ENCODE peak calls at places on chromosome 17, in ten cellular contexts. T is cardiac muscle cell, V is tibial nerve, J is neural progenitor cell, I is body of pancreas, Z is psoas muscle, Q is heart left ventricle, L is A549, R is Panc1, K is OCI-LY7. U is an unnamed sample.

GRCh38 chr17:10729334-10730193 is at the start of gene TMEM220:
- DNase-seq in I (peak; percentile 80), L (peak; percentile 74), T (peak; percentile 89), R (no peak), Q (peak; percentile 89), V (peak; percentile 62), Z (peak; percentile 90), K (no peak), J (peak; percentile 90), U (peak; percentile 89)

GRCh38 chr17:4549781-4550533 is 5.2 kb downstream of the MYBBP1A start:
- DNase-seq in R (no peak), K (no peak), Q (peak; percentile 26), L (no peak), J (no peak), V (no peak), T (no peak), Z (peak; percentile 58), I (no peak), U (no peak)

GRCh38 chr17:18028114-18028513 is 10.9 kb downstream of the ATPAF2 start:
- DNase-seq in Q (no peak), T (no peak), Z (no peak), J (no peak), V (no peak), I (no peak), K (no peak), L (no peak), R (no peak), U (no peak)

GRCh38 chr17:70017941-70018340 is 57.1 kb upstream of the KCNJ16 start:
- DNase-seq in V (no peak), L (no peak), J (no peak), Z (no peak), Q (no peak), R (no peak), K (no peak), T (no peak), I (no peak), U (no peak)

GRCh38 chr17:50090971-50091950 is 3.9 kb upstream of the PDK2 start:
- DNase-seq in Q (no peak), J (no peak), T (no peak), R (no peak), K (no peak), Z (no peak), V (no peak), I (no peak), L (no peak), U (no peak)

GRCh38 chr17:40315678-40316570 is 6.9 kb downstream of the RARA start:
- DNase-seq in I (no peak), R (no peak), V (peak; percentile 9), L (no peak), Z (peak; percentile 54), T (no peak), K (no peak), J (no peak), Q (peak; percentile 23), U (no peak)

GRCh38 chr17:9986754-9987382 is 81.8 kb upstream of the RCVRN start:
- DNase-seq in R (no peak), K (no peak), Q (no peak), L (no peak), I (no peak), V (no peak), J (no peak), Z (peak; percentile 76), T (no peak), U (no peak)

GRCh38 chr17:74868251-74868907 is 4.4 kb downstream of the FDXR start:
- DNase-seq in T (no peak), J (no peak), L (no peak), Q (no peak), R (no peak), I (no peak), K (no peak), Z (peak; percentile 29), V (no peak), U (no peak)

GRCh38 chr17:39763046-39763800 is 25.5 kb downstream of the GRB7 start:
- DNase-seq in I (no peak), T (peak; percentile 73), R (no peak), V (no peak), J (no peak), Z (no peak), Q (no peak), L (no peak), K (no peak), U (no peak)

GRCh38 chr17:74547736-74548135 is 1.8 kb upstream of the CD300C start:
- DNase-seq in L (peak; percentile 20), V (no peak), R (no peak), J (no peak), Z (no peak), T (no peak), I (no peak), Q (no peak), K (peak; percentile 22), U (no peak)

DNA sequence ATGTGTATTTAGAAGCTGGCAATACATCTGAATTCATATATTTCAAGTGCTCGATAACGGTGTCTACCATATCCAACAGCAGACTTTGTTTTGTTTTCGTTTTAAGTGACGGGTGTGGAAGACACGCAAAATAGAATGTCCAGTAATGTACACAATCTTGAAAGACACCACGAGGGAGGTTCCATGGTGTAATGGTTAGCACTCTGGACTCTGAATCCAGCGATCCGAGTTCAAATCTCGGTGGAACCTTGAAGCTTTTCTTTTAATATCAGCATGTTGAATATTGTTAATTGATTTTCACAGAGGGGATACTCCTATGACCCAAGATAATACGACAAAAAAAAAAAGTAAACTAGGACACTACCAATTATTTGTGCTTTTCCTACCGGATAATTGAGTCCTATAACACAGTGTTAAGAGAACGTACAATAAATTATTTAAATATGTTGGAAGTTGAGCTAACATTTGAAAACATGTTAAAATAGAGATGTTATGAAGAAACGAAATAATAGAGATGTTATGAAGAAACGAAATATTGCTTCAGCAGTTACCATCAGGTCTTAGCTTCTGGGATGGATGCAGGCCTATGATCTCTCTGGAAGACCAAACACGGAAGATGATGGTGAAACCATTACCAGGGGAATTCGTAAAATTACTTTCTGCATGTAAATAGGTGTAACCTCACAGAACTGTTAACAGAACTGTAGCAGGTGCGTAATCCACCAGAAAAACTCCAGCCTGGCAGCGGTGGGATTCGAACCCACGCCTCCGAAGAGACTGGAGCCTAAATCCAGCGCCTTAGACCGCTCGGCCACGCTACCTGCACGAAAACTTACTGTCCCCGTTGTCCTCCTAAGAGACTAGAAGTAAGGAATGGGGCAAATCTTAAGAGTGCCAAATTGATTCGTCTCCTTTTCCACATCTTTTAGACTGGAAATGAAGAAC is 1.5 kb upstream of the ALOXE3 start:
- DNase-seq in J (peak; percentile 92), V (peak; percentile 65), R (peak; percentile 99), L (peak; percentile 98), I (peak; percentile 86), Z (peak; percentile 88), K (peak; percentile 92), T (peak; percentile 94), Q (peak; percentile 73), U (peak; percentile 91)
- H3K4me1 ChIP-seq in J (peaks cover 6% of the 10 kb centered on the region), V (peaks cover 73% of the 10 kb centered on the region), R (peaks cover 2% of the 10 kb centered on the region), L (peaks cover 21% of the 10 kb centered on the region), I (peaks cover 67% of the 10 kb centered on the region), Z (peaks cover 33% of the 10 kb centered on the region), K (peaks cover 49% of the 10 kb centered on the region), T (no peaks in the 10 kb centered on the region), Q (peaks cover 7% of the 10 kb centered on the region), U (peaks cover 24% of the 10 kb centered on the region)

GRCh38 chr17:1168537-1169234 is 11.1 kb downstream of the ABR start:
- DNase-seq in J (no peak), R (no peak), I (no peak), K (no peak), L (no peak), Z (no peak), Q (no peak), V (no peak), T (no peak), U (no peak)

GRCh38 chr17:1165836-1166235 is 13.9 kb downstream of the ABR start:
- DNase-seq in J (no peak), L (no peak), V (no peak), I (no peak), Z (no peak), K (no peak), T (no peak), Q (no peak), R (no peak), U (no peak)

GRCh38 chr17:1160591-1161041 is 19.2 kb downstream of the ABR start:
- DNase-seq in R (no peak), Z (no peak), Q (no peak), I (no peak), J (no peak), L (no peak), K (no peak), T (no peak), V (no peak), U (no peak)

GRCh38 chr17:1162116-1162855 is 17.5 kb downstream of the ABR start:
- DNase-seq in R (no peak), Q (no peak), L (no peak), J (no peak), V (no peak), K (no peak), I (no peak), T (no peak), Z (no peak), U (no peak)

GRCh38 chr17:1164935-1165556 is 14.7 kb downstream of the ABR start:
- DNase-seq in V (no peak), Z (no peak), I (no peak), J (no peak), T (no peak), L (no peak), K (peak; percentile 35), Q (peak; percentile 74), R (no peak), U (no peak)
- TF ChIP-seq CTCF in V (no peak), Z (no peak), I (no peak), J (no peak), T (no peak), L (no peak), K (peak; percentile 48), Q (peak; percentile 19), R (no peak), U (no peak)

GRCh38 chr17:78697122-78697845 is 84.8 kb downstream of the CYTH1 start:
- DNase-seq in L (no peak), T (peak; percentile 53), K (no peak), I (no peak), V (no peak), Q (no peak), J (no peak), Z (no peak), R (no peak), U (no peak)
- H3K4me1 ChIP-seq in L (no peaks in the 10 kb centered on the region), T (peaks cover 4% of the 10 kb centered on the region), K (peaks cover 33% of the 10 kb centered on the region), I (no peaks in the 10 kb centered on the region), V (no peaks in the 10 kb centered on the region), Q (no peaks in the 10 kb centered on the region), J (no peaks in the 10 kb centered on the region), Z (no peaks in the 10 kb centered on the region), R (no peaks in the 10 kb centered on the region), U (no peaks in the 10 kb centered on the region)

GRCh38 chr17:56475121-56475520 is 118.4 kb upstream of the NOG start:
- DNase-seq in K (no peak), T (no peak), Q (no peak), Z (no peak), R (no peak), V (no peak), J (no peak), I (no peak), L (no peak), U (no peak)

GRCh38 chr17:56482229-56482628 is 111.3 kb upstream of the NOG start:
- DNase-seq in J (no peak), V (no peak), K (no peak), L (no peak), Z (no peak), T (no peak), R (no peak), Q (no peak), I (no peak), U (no peak)

GRCh38 chr17:56481654-56482053 is 111.8 kb upstream of the NOG start:
- DNase-seq in T (no peak), Z (no peak), Q (no peak), K (no peak), L (no peak), V (no peak), J (no peak), I (no peak), R (no peak), U (no peak)

GRCh38 chr17:56478836-56479447 is 114.6 kb upstream of the NOG start:
- DNase-seq in R (peak; percentile 8), Q (no peak), Z (no peak), K (peak; percentile 21), I (no peak), L (peak; percentile 53), V (no peak), T (peak; percentile 6), J (peak; percentile 54), U (peak; percentile 38)
- TF ChIP-seq CTCF in R (peak; percentile 61), Q (peak; percentile 43), Z (peak; percentile 56), K (peak; percentile 80), I (peak; percentile 37), L (peak; percentile 59), V (peak; percentile 15), T (peak; percentile 14), J (peak; percentile 67), U (peak; percentile 54)